ENCODE peak calls at places on chromosomes 5 and 9, in ten cellular contexts. O is IMR-90, Z is heart left ventricle, V is MM.1S, H is Caco-2, F is right atrium auricular region, P is H7, D is spleen, N is heart right ventricle, M is mesendoderm. Y is an unnamed sample.

GRCh38 chr5:36720688-36721087 is 114.3 kb downstream of the SLC1A3 start:
- DNase-seq in O (no peak), Z (no peak), V (peak; percentile 48), H (no peak), F (no peak), P (no peak), D (no peak), N (no peak), M (no peak), Y (no peak)

GRCh38 chr9:136928591-136928990 is 15.9 kb downstream of the FBXW5 start:
- DNase-seq in O (no peak), Z (peak; percentile 82), V (no peak), H (no peak), F (no peak), P (no peak), D (no peak), N (peak; percentile 42), M (no peak), Y (peak; percentile 75)

GRCh38 chr9:131707677-131708612 is 31.9 kb downstream of the RAPGEF1 start:
- DNase-seq in O (peak; percentile 81), Z (peak; percentile 90), V (no peak), H (no peak), F (peak; percentile 91), P (no peak), D (no peak), N (peak; percentile 76), M (no peak), Y (no peak)

GRCh38 chr9:98900725-98901124 is 43.0 kb upstream of the COL15A1 start:
- DNase-seq in O (no peak), Z (no peak), V (no peak), H (no peak), F (no peak), P (no peak), D (no peak), N (no peak), M (no peak), Y (no peak)

GRCh38 chr5:89246252-89246651 is 363.3 kb upstream of the MEF2C start:
- DNase-seq in O (peak; percentile 17), Z (no peak), V (no peak), H (no peak), F (no peak), P (no peak), D (no peak), N (no peak), M (no peak), Y (no peak)

GRCh38 chr5:124678478-124678877 is 68.0 kb downstream of the ZNF608 start:
- DNase-seq in O (no peak), Z (peak; percentile 55), V (no peak), H (no peak), F (no peak), P (no peak), D (no peak), N (peak; percentile 21), M (no peak), Y (no peak)

GRCh38 chr5:98911221-98912040 is 17.4 kb downstream of the CHD1 start:
- DNase-seq in O (no peak), Z (no peak), V (no peak), H (no peak), F (no peak), P (no peak), D (no peak), N (no peak), M (no peak), Y (no peak)

GRCh38 chr9:132670359-132670815 is at the start of gene GTF3C4:
- DNase-seq in O (peak; percentile 12), Z (peak; percentile 85), V (peak; percentile 78), H (peak; percentile 79), F (peak; percentile 90), P (peak; percentile 94), D (peak; percentile 97), N (peak; percentile 88), M (no peak), Y (peak; percentile 70)

GRCh38 chr5:172699999-172700685 is 59.1 kb downstream of the NEURL1B start:
- DNase-seq in O (no peak), Z (peak; percentile 46), V (no peak), H (no peak), F (no peak), P (peak; percentile 85), D (peak; percentile 55), N (no peak), M (peak; percentile 65), Y (no peak)

GRCh38 chr5:10453564-10453963 is 11.9 kb downstream of the ROPN1L start:
- DNase-seq in O (peak; percentile 28), Z (no peak), V (no peak), H (no peak), F (no peak), P (peak; percentile 10), D (no peak), N (no peak), M (no peak), Y (no peak)

GRCh38 chr5:96601200-96601599 is 61.0 kb upstream of the CAST start:
- DNase-seq in O (no peak), Z (no peak), V (no peak), H (no peak), F (no peak), P (no peak), D (no peak), N (no peak), M (no peak), Y (no peak)

GRCh38 chr9:109166771-109167601 is at the start of gene FRRS1L:
- DNase-seq in O (no peak), Z (no peak), V (no peak), H (no peak), F (no peak), P (peak; percentile 92), D (no peak), N (no peak), M (no peak), Y (no peak)

GRCh38 chr5:73857446-73857845 is 231.4 kb downstream of the ARHGEF28 start:
- DNase-seq in O (no peak), Z (no peak), V (no peak), H (no peak), F (no peak), P (no peak), D (no peak), N (no peak), M (no peak), Y (no peak)

GRCh38 chr5:73861313-73861978 is 235.4 kb downstream of the ARHGEF28 start:
- DNase-seq in O (no peak), Z (no peak), V (no peak), H (no peak), F (no peak), P (no peak), D (no peak), N (no peak), M (no peak), Y (no peak)

GRCh38 chr5:73858054-73858453 is 232.1 kb downstream of the ARHGEF28 start:
- DNase-seq in O (no peak), Z (no peak), V (no peak), H (no peak), F (no peak), P (no peak), D (no peak), N (no peak), M (no peak), Y (no peak)

GRCh38 chr5:73858786-73859185 is 232.8 kb downstream of the ARHGEF28 start:
- DNase-seq in O (no peak), Z (no peak), V (no peak), H (no peak), F (no peak), P (no peak), D (no peak), N (no peak), M (no peak), Y (no peak)

GRCh38 chr5:73859696-73860095 is 233.7 kb downstream of the ARHGEF28 start:
- DNase-seq in O (no peak), Z (no peak), V (no peak), H (no peak), F (no peak), P (no peak), D (no peak), N (no peak), M (no peak), Y (no peak)
- H3K36me3 ChIP-seq in O (peaks cover 3% of the 10 kb centered on the region), Z (no peaks in the 10 kb centered on the region), V (no peaks in the 10 kb centered on the region), H (no peaks in the 10 kb centered on the region), F (no peaks in the 10 kb centered on the region), P (no peaks in the 10 kb centered on the region), D (no peaks in the 10 kb centered on the region), N (no peaks in the 10 kb centered on the region), M (no peaks in the 10 kb centered on the region), Y (no peaks in the 10 kb centered on the region)

DNA sequence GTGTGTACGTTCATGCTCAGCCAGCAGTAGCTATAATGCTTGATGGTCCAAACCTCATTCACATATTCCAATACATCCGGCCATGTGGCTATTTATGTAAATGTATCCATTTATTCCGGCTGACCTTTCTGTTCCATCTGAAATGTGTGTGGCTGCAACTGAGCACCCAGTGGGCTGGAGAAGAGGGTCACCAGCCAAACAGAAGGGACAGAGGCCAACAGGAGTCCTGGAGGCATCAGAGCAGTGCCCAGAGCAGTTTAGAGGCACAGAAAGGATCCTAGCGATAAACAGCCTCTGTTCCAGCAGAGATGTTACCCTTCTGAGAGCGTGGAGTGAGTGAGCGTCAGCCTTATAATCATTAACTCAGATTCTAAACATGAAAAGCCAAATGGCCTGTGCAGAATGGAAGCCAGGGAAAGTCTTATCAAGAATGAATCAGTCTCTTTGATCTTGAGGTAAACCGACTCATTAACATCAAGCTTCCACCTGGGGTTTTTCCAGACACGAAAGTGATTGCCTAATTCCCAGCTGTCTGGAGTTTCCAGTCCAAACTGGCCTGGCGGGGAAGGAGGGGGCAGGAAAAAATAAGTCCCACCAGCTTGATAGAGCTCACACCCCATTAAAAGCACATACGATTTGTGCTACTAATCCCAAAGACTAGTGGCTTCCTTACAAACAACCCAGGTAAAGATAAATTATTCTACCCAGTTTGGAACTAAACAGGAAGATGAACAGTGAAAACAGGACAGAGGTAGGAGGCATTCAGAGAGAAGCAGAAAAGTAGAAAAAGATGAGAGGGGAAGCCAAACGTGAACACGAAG is 55.7 kb downstream of the SUSD1 start:
- DNase-seq in O (peak; percentile 45), Z (no peak), V (no peak), H (peak; percentile 91), F (no peak), P (no peak), D (no peak), N (no peak), M (peak; percentile 84), Y (no peak)
- H3K36me3 ChIP-seq in O (no peaks in the 10 kb centered on the region), Z (no peaks in the 10 kb centered on the region), V (no peaks in the 10 kb centered on the region), H (no peaks in the 10 kb centered on the region), F (no peaks in the 10 kb centered on the region), P (no peaks in the 10 kb centered on the region), D (peaks cover 14% of the 10 kb centered on the region), N (no peaks in the 10 kb centered on the region), M (no peaks in the 10 kb centered on the region), Y (no peaks in the 10 kb centered on the region)

DNA sequence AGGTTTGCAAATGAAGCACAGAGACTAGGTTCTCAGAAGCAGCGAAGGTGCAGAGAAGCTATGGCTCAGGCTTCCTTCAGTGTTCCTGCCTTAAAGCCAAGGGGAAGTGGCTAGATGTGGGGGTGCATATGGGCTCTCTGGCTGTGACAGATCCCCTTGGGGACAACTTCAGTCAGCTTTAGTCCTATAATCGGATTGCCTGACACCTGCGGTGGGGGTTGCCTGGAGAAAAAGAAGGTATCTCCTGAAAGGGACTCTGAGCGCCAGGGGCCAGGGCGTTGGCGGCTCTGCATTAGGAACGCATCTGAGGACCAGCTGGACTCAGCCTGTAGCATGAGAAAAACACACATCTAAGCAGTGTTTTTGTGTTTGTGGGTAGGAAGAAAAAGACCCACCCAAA is 84.3 kb upstream of the OTULINL start:
- DNase-seq in O (no peak), Z (no peak), V (no peak), H (no peak), F (no peak), P (no peak), D (no peak), N (no peak), M (no peak), Y (no peak)
- H3K36me3 ChIP-seq in O (peaks cover 87% of the 10 kb centered on the region), Z (peaks cover 52% of the 10 kb centered on the region), V (no peaks in the 10 kb centered on the region), H (peaks cover 3% of the 10 kb centered on the region), F (peaks cover 82% of the 10 kb centered on the region), P (peaks cover 12% of the 10 kb centered on the region), D (peaks cover 82% of the 10 kb centered on the region), N (peaks cover 8% of the 10 kb centered on the region), M (peaks cover 13% of the 10 kb centered on the region), Y (no peaks in the 10 kb centered on the region)

GRCh38 chr5:79621056-79621455 is 8.8 kb downstream of the TENT2 start:
- DNase-seq in O (peak; percentile 90), Z (no peak), V (no peak), H (no peak), F (no peak), P (no peak), D (no peak), N (no peak), M (no peak), Y (no peak)
- H3K36me3 ChIP-seq in O (peaks cover 15% of the 10 kb centered on the region), Z (peaks cover 33% of the 10 kb centered on the region), V (peaks cover 24% of the 10 kb centered on the region), H (no peaks in the 10 kb centered on the region), F (peaks cover 56% of the 10 kb centered on the region), P (peaks cover 8% of the 10 kb centered on the region), D (peaks cover 76% of the 10 kb centered on the region), N (no peaks in the 10 kb centered on the region), M (peaks cover 1% of the 10 kb centered on the region), Y (peaks cover 63% of the 10 kb centered on the region)